ENCODE peak calls at places on chromosome 22, in five cellular contexts. A, T, F, K and P are unnamed samples.

GRCh38 chr22:40247976-40248375 is 70.3 kb downstream of the TNRC6B start:
- DNase-seq in A (no peak), T (no peak), F (no peak), K (no peak), P (no peak)

GRCh38 chr22:21631025-21631424 is 1.2 kb upstream of the YDJC start:
- DNase-seq in A (no peak), T (no peak), F (no peak), K (no peak), P (no peak)

GRCh38 chr22:20905415-20906386 is 11.5 kb upstream of the CRKL start:
- DNase-seq in A (no peak), T (no peak), F (no peak), K (no peak), P (peak; percentile 52)

GRCh38 chr22:35928273-35928798 is 100.3 kb downstream of the RBFOX2 start:
- DNase-seq in A (no peak), T (no peak), F (no peak), K (no peak), P (no peak)

GRCh38 chr22:50072167-50072555 is 13.1 kb downstream of the MLC1 start:
- DNase-seq in A (no peak), T (no peak), F (no peak), K (peak; percentile 21), P (no peak)

GRCh38 chr22:47083379-47083986 is 321.0 kb downstream of the TBC1D22A start:
- DNase-seq in A (no peak), T (no peak), F (peak; percentile 33), K (no peak), P (no peak)

GRCh38 chr22:19965771-19966709 is 24.4 kb upstream of the TXNRD2 start:
- DNase-seq in A (no peak), T (no peak), F (peak; percentile 76), K (no peak), P (peak; percentile 35)

GRCh38 chr22:42132457-42132856 is 1.8 kb upstream of the CYP2D6 start:
- DNase-seq in A (no peak), T (no peak), F (no peak), K (no peak), P (no peak)

GRCh38 chr22:42500164-42500835 is 19.3 kb downstream of the RRP7A start:
- DNase-seq in A (peak; percentile 35), T (peak; percentile 73), F (peak; percentile 96), K (peak; percentile 89), P (peak; percentile 85)

GRCh38 chr22:48858121-48858520 is 969.6 kb downstream of the BRD1 start:
- DNase-seq in A (no peak), T (no peak), F (no peak), K (no peak), P (no peak)

GRCh38 chr22:42326301-42326700 is 55.8 kb upstream of the TCF20 start:
- DNase-seq in A (no peak), T (no peak), F (no peak), K (no peak), P (no peak)

GRCh38 chr22:40345271-40345670 is 1.0 kb upstream of the ADSL start:
- DNase-seq in A (peak; percentile 41), T (no peak), F (no peak), K (no peak), P (peak; percentile 56)

GRCh38 chr22:48960981-48961655 is 866.6 kb downstream of the BRD1 start:
- DNase-seq in A (no peak), T (no peak), F (peak; percentile 45), K (no peak), P (no peak)

GRCh38 chr22:49632199-49633009 is 195.3 kb downstream of the BRD1 start:
- DNase-seq in A (peak; percentile 28), T (peak; percentile 52), F (peak; percentile 92), K (peak; percentile 59), P (peak; percentile 71)

GRCh38 chr22:17990167-17990566 is 34.2 kb downstream of the MICAL3 start:
- DNase-seq in A (no peak), T (no peak), F (no peak), K (no peak), P (no peak)

GRCh38 chr22:20918663-20919220 is 1.5 kb downstream of the CRKL start:
- DNase-seq in A (no peak), T (no peak), F (no peak), K (no peak), P (no peak)

GRCh38 chr22:31248138-31248745 is 36.1 kb downstream of the LIMK2 start:
- DNase-seq in A (peak; percentile 94), T (peak; percentile 87), F (peak; percentile 95), K (peak; percentile 83), P (peak; percentile 85)

GRCh38 chr22:17086301-17086700 is 1.5 kb downstream of the IL17RA start:
- DNase-seq in A (no peak), T (no peak), F (peak; percentile 41), K (no peak), P (no peak)

GRCh38 chr22:44179989-44180705 is 578 bp upstream of the PARVG start:
- DNase-seq in A (no peak), T (no peak), F (no peak), K (no peak), P (no peak)

GRCh38 chr22:35632902-35633301 is 15.3 kb upstream of the APOL6 start:
- DNase-seq in A (no peak), T (no peak), F (no peak), K (no peak), P (no peak)

GRCh38 chr22:42324566-42324965 is 54.1 kb upstream of the TCF20 start:
- DNase-seq in A (no peak), T (no peak), F (no peak), K (no peak), P (no peak)

GRCh38 chr22:40482886-40483285 is 112.5 kb downstream of the SGSM3 start:
- DNase-seq in A (no peak), T (no peak), F (no peak), K (no peak), P (no peak)

GRCh38 chr22:42872821-42873220 is 15.7 kb upstream of the ARFGAP3 start:
- DNase-seq in A (no peak), T (no peak), F (no peak), K (no peak), P (no peak)

GRCh38 chr22:41845380-41846267 is 12.7 kb downstream of the SREBF2 start:
- DNase-seq in A (no peak), T (no peak), F (peak; percentile 66), K (no peak), P (no peak)

GRCh38 chr22:44586337-44586990 is 88.4 kb upstream of the RTL6 start:
- DNase-seq in A (no peak), T (no peak), F (peak; percentile 46), K (peak; percentile 29), P (no peak)

GRCh38 chr22:47190957-47191323 is 428.5 kb downstream of the TBC1D22A start:
- DNase-seq in A (no peak), T (no peak), F (no peak), K (no peak), P (no peak)

GRCh38 chr22:42785706-42786499 is 65.2 kb upstream of the A4GALT start:
- DNase-seq in A (no peak), T (no peak), F (no peak), K (no peak), P (no peak)

GRCh38 chr22:19187716-19188563 is 9.4 kb upstream of the SLC25A1 start:
- DNase-seq in A (no peak), T (no peak), F (no peak), K (no peak), P (no peak)

GRCh38 chr22:40720538-40721256 is 41.4 kb downstream of the MCHR1 start:
- DNase-seq in A (peak; percentile 49), T (peak; percentile 42), F (no peak), K (no peak), P (no peak)

GRCh38 chr22:42908082-42908746 is 51.1 kb upstream of the ARFGAP3 start:
- DNase-seq in A (no peak), T (no peak), F (no peak), K (no peak), P (no peak)

GRCh38 chr22:29867260-29867659 is 15.7 kb upstream of the MTMR3 start:
- DNase-seq in A (no peak), T (no peak), F (no peak), K (no peak), P (no peak)
- H3K4me3 ChIP-seq in A (no peak overlapping the region), T (no peak overlapping the region), F (no peak overlapping the region), K (no peak overlapping the region), P (no peak overlapping the region)

DNA sequence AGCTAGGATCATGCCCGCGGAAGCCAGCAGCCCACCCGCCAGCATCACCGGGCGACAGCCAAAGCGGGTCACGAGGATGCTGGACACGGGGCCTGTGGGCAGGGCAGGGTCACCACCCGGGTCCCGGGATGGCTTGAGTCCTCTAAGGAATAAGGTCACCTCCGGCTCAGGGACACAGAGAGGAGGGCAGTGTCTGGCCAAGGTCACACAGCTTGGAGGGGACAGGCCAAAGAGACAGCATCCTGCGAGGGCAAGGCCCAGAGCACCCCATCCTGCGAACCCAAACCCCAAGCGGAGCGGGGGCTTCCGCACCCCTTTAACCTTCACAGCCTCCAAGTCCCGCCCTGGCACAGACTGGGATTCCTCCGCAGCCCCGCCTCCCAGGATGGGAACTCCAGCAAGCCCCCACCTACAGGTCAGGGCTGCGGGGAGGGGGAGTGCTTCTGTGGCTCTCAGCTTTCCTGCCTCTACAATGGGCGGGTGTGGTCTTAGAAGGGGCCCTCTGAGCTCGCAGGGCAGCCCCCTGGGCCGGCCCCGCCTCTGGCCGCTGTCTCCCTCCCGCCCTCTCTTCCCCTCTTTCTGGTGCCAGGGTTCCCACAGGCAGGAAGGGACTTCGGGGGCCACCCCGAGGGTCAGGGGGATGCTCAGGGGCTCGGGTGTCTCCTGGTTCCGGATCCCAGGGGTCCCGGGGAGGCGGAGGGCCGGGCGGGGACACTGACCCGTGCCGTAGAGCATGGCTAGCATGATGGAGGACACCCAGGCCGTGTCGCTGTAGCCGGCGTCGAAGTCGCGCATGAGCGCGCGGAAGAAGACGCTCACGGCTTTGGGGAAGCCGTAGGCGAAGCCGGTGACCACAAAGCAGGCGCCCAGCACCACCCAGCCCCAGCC is 1.8 kb downstream of the SLC16A8 start:
- DNase-seq in A (no peak), T (no peak), F (peak; percentile 67), K (peak; percentile 50), P (no peak)
- H3K4me3 ChIP-seq in A (no peak overlapping the region), T (no peak overlapping the region), F (no peak overlapping the region), K (no peak overlapping the region), P (no peak overlapping the region)

GRCh38 chr22:27903805-27904473 is 15.1 kb downstream of the PITPNB start:
- DNase-seq in A (no peak), T (no peak), F (no peak), K (no peak), P (no peak)
- H3K4me3 ChIP-seq in A (no peak overlapping the region), T (no peak overlapping the region), F (no peak overlapping the region), K (no peak overlapping the region), P (no peak overlapping the region)

DNA sequence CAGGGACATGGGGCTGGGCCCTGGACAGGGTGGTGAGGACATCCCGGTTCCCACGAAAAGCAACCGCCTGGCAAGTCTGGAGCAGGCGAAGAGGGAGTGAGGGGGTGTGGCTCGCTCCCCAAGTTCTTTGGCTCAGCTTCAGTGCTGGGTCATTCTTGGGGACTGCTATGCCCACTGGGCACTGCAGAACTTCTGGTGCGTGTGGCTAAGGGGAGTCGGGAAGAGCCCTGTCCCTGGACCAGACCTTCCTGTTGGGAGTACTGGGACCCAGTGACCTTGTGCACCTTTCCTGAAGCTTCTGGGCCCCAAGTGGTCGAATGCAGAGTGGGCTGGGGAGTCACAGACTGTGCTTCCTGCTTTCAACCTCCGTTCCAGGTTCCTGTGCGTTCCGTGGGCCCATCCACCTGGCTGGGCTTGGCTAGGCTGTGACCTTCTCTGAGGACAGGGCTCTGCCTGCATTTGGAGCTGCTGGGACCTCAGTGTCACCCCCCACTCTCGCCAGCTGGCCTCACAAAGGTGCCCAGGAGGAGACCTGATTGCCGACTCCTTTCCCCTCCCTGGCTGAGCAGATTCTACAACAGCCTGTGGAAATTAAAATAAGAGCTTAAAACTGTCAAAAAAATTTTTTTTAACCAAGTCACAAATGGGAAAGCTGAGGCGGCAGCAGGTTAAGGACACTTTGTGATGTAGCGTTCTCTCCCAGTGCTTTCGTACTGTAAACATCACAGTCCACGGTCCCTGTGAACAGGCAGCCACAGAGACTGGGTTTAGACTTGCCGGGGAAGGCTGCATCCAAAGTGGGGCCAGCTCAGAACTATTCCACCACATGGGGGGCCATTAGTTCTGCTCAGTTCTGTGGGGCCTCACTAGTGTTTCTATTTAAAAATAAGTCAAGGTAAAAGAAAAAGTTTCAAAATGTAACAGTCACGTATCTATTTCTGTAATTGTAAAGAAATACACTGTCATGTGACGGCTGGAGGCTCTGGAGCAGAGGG is 63.8 kb upstream of the WNT7B start:
- DNase-seq in A (no peak), T (no peak), F (peak; percentile 45), K (no peak), P (no peak)
- H3K4me3 ChIP-seq in A (no peak overlapping the region), T (no peak overlapping the region), F (no peak overlapping the region), K (no peak overlapping the region), P (no peak overlapping the region)